ENCODE peak calls at places on chromosome 19, in eight cellular contexts. Z is kidney glomerular epithelial cell, U is neural progenitor cell, B is aorta, Q is activated T-cell treated with anti-CD3 and anti-CD28 coated beads for 1 hour, A is RKO, F is NCI-H1105, J is left lung. I is an unnamed sample.
A peak's percentile ranks its signal among the peaks of the same experiment; 100 is the strongest.

GRCh38 chr19:46604781-46605355 is 3.7 kb downstream of the CALM3 start:
- DNase-seq in Z (no peak), U (no peak), B (peak; percentile 81), Q (no peak), A (no peak), F (no peak), J (no peak), I (no peak)

GRCh38 chr19:33395561-33396550 is 22.3 kb downstream of the CEBPG start:
- DNase-seq in Z (peak; percentile 8), U (no peak), B (peak; percentile 90), Q (no peak), A (no peak), F (no peak), J (peak; percentile 47), I (no peak)

GRCh38 chr19:39303373-39304184 is 7.4 kb downstream of the IFNL1 start:
- DNase-seq in Z (no peak), U (peak; percentile 31), B (peak; percentile 12), Q (no peak), A (no peak), F (no peak), J (no peak), I (no peak)

GRCh38 chr19:38831142-38831605 is 420 bp downstream of the ECH1 start:
- DNase-seq in Z (peak; percentile 73), U (peak; percentile 56), B (peak; percentile 88), Q (no peak), A (peak; percentile 90), F (no peak), J (peak; percentile 86), I (peak; percentile 74)

GRCh38 chr19:49475995-49476880 is 2.2 kb downstream of the FLT3LG start:
- DNase-seq in Z (no peak), U (peak; percentile 94), B (peak; percentile 86), Q (peak; percentile 55), A (no peak), F (no peak), J (no peak), I (no peak)

GRCh38 chr19:31338069-31338767 is 11.0 kb downstream of the TSHZ3 start:
- DNase-seq in Z (peak; percentile 19), U (peak; percentile 88), B (no peak), Q (no peak), A (peak; percentile 32), F (no peak), J (no peak), I (peak; percentile 66)

GRCh38 chr19:33275933-33276619 is 26.3 kb downstream of the CEBPA start:
- DNase-seq in Z (no peak), U (no peak), B (no peak), Q (no peak), A (no peak), F (no peak), J (no peak), I (no peak)

GRCh38 chr19:11767633-11768133 is 883 bp downstream of the ZNF441 start:
- DNase-seq in Z (peak; percentile 42), U (peak; percentile 43), B (peak; percentile 76), Q (peak; percentile 15), A (peak; percentile 53), F (peak; percentile 14), J (peak; percentile 52), I (no peak)

GRCh38 chr19:41206456-41206855 is 12.6 kb upstream of the AXL start:
- DNase-seq in Z (no peak), U (no peak), B (no peak), Q (no peak), A (no peak), F (no peak), J (no peak), I (no peak)

GRCh38 chr19:49264258-49264657 is 60.7 kb downstream of the SLC6A16 start:
- DNase-seq in Z (no peak), U (no peak), B (no peak), Q (no peak), A (no peak), F (no peak), J (no peak), I (no peak)

GRCh38 chr19:4976412-4977298 is 7.7 kb downstream of the KDM4B start:
- DNase-seq in Z (peak; percentile 66), U (peak; percentile 44), B (peak; percentile 88), Q (no peak), A (no peak), F (no peak), J (peak; percentile 85), I (peak; percentile 89)

GRCh38 chr19:15264061-15264932 is 32.0 kb upstream of the EPHX3 start:
- DNase-seq in Z (no peak), U (peak; percentile 90), B (peak; percentile 94), Q (peak; percentile 70), A (no peak), F (peak; percentile 14), J (peak; percentile 65), I (no peak)

GRCh38 chr19:34688592-34688991 is 11.1 kb downstream of the ZNF302 start:
- DNase-seq in Z (no peak), U (no peak), B (no peak), Q (no peak), A (no peak), F (no peak), J (no peak), I (no peak)

GRCh38 chr19:18507727-18508440 is 14.0 kb downstream of the ELL start:
- DNase-seq in Z (no peak), U (no peak), B (no peak), Q (no peak), A (no peak), F (no peak), J (no peak), I (no peak)

GRCh38 chr19:53883231-53883661 is 1.2 kb downstream of the PRKCG start:
- DNase-seq in Z (no peak), U (peak; percentile 48), B (peak; percentile 79), Q (no peak), A (no peak), F (no peak), J (no peak), I (no peak)

GRCh38 chr19:1182068-1182467 is 8.0 kb upstream of the SBNO2 start:
- DNase-seq in Z (no peak), U (no peak), B (no peak), Q (no peak), A (no peak), F (no peak), J (no peak), I (no peak)

GRCh38 chr19:40982594-40983101 is 8.4 kb upstream of the CYP2B6 start:
- DNase-seq in Z (no peak), U (no peak), B (no peak), Q (no peak), A (peak; percentile 43), F (no peak), J (no peak), I (no peak)

GRCh38 chr19:2168619-2169424 is 5.1 kb downstream of the DOT1L start:
- DNase-seq in Z (peak; percentile 97), U (peak; percentile 93), B (peak; percentile 99), Q (peak; percentile 37), A (peak; percentile 99), F (no peak), J (peak; percentile 96), I (peak; percentile 96)

GRCh38 chr19:37932985-37933953 is 26.3 kb downstream of the SIPA1L3 start:
- DNase-seq in Z (peak; percentile 74), U (peak; percentile 15), B (no peak), Q (no peak), A (no peak), F (no peak), J (peak; percentile 46), I (peak; percentile 16)

GRCh38 chr19:18230941-18231734 is 4.9 kb upstream of the PDE4C start:
- DNase-seq in Z (no peak), U (no peak), B (no peak), Q (no peak), A (no peak), F (no peak), J (no peak), I (no peak)

GRCh38 chr19:1106841-1107654 is 3.3 kb downstream of the GPX4 start:
- DNase-seq in Z (no peak), U (no peak), B (no peak), Q (no peak), A (peak; percentile 79), F (no peak), J (no peak), I (no peak)

I was measured in skeletal muscle cell.